ENCODE peak calls at places on chromosomes 2 and 18, in seven cellular contexts. N, R, Y, C, Z, B and G are unnamed samples.

GRCh38 chr18:79616651-79617518 is 62.7 kb upstream of the CTDP1 start:
- DNase-seq in C (no peak), B (peak; percentile 55), Z (peak; percentile 54), Y (no peak), R (no peak), N (peak; percentile 38), G (peak; percentile 3)

GRCh38 chr2:1137992-1138391 is 187.3 kb downstream of the SNTG2 start:
- DNase-seq in B (no peak), Y (no peak), N (no peak), C (no peak), Z (no peak), R (no peak), G (no peak)

GRCh38 chr18:79875531-79875919 is 75.9 kb downstream of the SLC66A2 start:
- DNase-seq in Z (no peak), N (no peak), R (no peak), C (no peak), Y (no peak), B (no peak), G (no peak)

GRCh38 chr2:157473585-157473984 is 29.7 kb upstream of the CYTIP start:
- DNase-seq in B (peak; percentile 9), N (no peak), C (no peak), Z (no peak), R (no peak), Y (no peak), G (no peak)

GRCh38 chr2:218663901-218664300 is 4.4 kb downstream of the BCS1L start:
- DNase-seq in Z (no peak), B (no peak), Y (no peak), C (no peak), N (no peak), R (no peak), G (no peak)

GRCh38 chr2:28102455-28102874 is 211.9 kb downstream of the BABAM2 start:
- DNase-seq in C (no peak), B (peak; percentile 91), Y (peak; percentile 32), R (no peak), Z (no peak), N (no peak), G (peak; percentile 13)

GRCh38 chr2:79935771-79936657 is 368.5 kb downstream of the LRRTM1 start:
- DNase-seq in C (peak; percentile 58), B (peak; percentile 49), R (peak; percentile 38), N (peak; percentile 81), Y (peak; percentile 64), Z (peak; percentile 79), G (peak; percentile 23)

GRCh38 chr2:53767405-53768232 is at the start of gene CHAC2:
- DNase-seq in N (peak; percentile 92), C (peak; percentile 87), Y (peak; percentile 92), Z (peak; percentile 87), R (peak; percentile 84), B (peak; percentile 80), G (peak; percentile 82)

GRCh38 chr2:65153515-65153914 is 23.6 kb upstream of the RAB1A start:
- DNase-seq in N (peak; percentile 31), R (peak; percentile 63), Y (no peak), B (no peak), Z (no peak), C (peak; percentile 86), G (peak; percentile 80)

GRCh38 chr18:36729197-36729596 is 99.6 kb downstream of the TPGS2 start:
- DNase-seq in Z (no peak), Y (no peak), R (no peak), B (no peak), N (no peak), C (peak; percentile 25), G (peak; percentile 35)

GRCh38 chr18:77749189-77749588 is 499.5 kb downstream of the GALR1 start:
- DNase-seq in N (no peak), Y (peak; percentile 20), Z (peak; percentile 51), B (no peak), R (no peak), C (peak; percentile 11), G (no peak)

GRCh38 chr2:71477231-71477681 is 23.9 kb downstream of the DYSF start:
- DNase-seq in R (peak; percentile 62), Z (no peak), N (no peak), C (peak; percentile 40), B (no peak), Y (no peak), G (peak; percentile 56)

GRCh38 chr18:1564793-1565192 is 660.1 kb downstream of the ADCYAP1 start:
- DNase-seq in C (no peak), B (no peak), Y (no peak), N (no peak), R (no peak), Z (no peak), G (no peak)

GRCh38 chr18:30819619-30820018 is 222.9 kb downstream of the DSC3 start:
- DNase-seq in B (no peak), R (no peak), Y (peak; percentile 10), N (no peak), C (no peak), Z (no peak), G (no peak)

GRCh38 chr18:35117951-35118411 is 76.8 kb downstream of the MAPRE2 start:
- DNase-seq in C (no peak), Z (peak; percentile 31), B (peak; percentile 82), Y (no peak), R (no peak), N (no peak), G (no peak)

GRCh38 chr2:106805716-106806115 is 80.3 kb downstream of the ST6GAL2 start:
- DNase-seq in B (no peak), N (no peak), C (no peak), R (no peak), Y (no peak), Z (no peak), G (no peak)

GRCh38 chr2:314561-315336 is 26.9 kb upstream of the ALKAL2 start:
- DNase-seq in C (no peak), Z (no peak), B (no peak), N (no peak), R (no peak), Y (no peak), G (no peak)

GRCh38 chr2:240522406-240522805 is 35.4 kb downstream of the ANKMY1 start:
- DNase-seq in N (no peak), R (no peak), B (no peak), C (no peak), Y (no peak), Z (no peak), G (no peak)

GRCh38 chr2:46296216-46296839 is 879 bp upstream of the EPAS1 start:
- DNase-seq in Z (peak; percentile 45), C (peak; percentile 11), N (no peak), R (no peak), B (no peak), Y (no peak), G (no peak)

GRCh38 chr2:46298272-46298521 is 990 bp downstream of the EPAS1 start:
- DNase-seq in Z (no peak), B (no peak), R (no peak), Y (no peak), C (no peak), N (no peak), G (no peak)

GRCh38 chr2:46296840-46297545 is at the start of gene EPAS1:
- DNase-seq in R (peak; percentile 83), Y (peak; percentile 93), C (peak; percentile 80), B (peak; percentile 75), N (peak; percentile 94), Z (peak; percentile 94), G (peak; percentile 80)

GRCh38 chr2:46298522-46299351 is 1.5 kb downstream of the EPAS1 start:
- DNase-seq in Z (peak; percentile 58), N (peak; percentile 60), R (peak; percentile 65), Y (peak; percentile 59), B (peak; percentile 39), C (peak; percentile 42), G (peak; percentile 54)

DNA sequence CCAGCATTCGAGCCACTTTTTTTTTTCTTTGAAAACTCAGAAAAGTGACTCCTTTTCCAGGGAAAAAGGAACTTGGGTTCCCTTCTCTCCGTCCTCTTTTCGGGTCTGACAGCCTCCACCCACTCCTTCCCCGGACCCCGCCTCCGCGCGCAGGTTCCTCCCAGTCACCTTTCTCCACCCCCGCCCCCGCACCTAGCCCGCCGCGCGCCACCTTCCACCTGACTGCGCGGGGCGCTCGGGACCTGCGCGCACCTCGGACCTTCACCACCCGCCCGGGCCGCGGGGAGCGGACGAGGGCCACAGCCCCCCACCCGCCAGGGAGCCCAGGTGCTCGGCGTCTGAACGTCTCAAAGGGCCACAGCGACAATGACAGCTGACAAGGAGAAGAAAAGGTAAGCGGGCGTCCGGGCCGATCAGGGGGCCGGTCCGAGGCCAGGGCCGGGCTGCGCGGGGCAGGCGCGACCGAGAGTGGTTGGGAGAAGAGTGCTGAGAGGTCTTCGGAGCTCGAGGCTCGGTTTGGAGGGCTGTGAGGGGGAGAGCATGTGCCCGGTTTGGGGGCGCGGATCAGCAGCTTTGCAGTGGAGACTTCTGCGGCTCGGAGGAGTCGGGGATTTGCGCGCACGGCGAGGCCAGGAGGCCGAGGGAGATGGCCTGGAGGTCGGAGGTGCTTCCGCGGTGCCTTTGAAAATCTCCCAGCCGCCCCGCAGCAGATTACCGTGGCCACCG is 502 bp downstream of the EPAS1 start:
- DNase-seq in C (peak; percentile 71), Y (peak; percentile 79), N (peak; percentile 90), Z (peak; percentile 57), R (peak; percentile 77), B (no peak), G (peak; percentile 80)
- TF ChIP-seq EZH2 in C (no peak), Y (no peak), N (no peak), Z (no peak), R (no peak), B (no peak), G (no peak)

DNA sequence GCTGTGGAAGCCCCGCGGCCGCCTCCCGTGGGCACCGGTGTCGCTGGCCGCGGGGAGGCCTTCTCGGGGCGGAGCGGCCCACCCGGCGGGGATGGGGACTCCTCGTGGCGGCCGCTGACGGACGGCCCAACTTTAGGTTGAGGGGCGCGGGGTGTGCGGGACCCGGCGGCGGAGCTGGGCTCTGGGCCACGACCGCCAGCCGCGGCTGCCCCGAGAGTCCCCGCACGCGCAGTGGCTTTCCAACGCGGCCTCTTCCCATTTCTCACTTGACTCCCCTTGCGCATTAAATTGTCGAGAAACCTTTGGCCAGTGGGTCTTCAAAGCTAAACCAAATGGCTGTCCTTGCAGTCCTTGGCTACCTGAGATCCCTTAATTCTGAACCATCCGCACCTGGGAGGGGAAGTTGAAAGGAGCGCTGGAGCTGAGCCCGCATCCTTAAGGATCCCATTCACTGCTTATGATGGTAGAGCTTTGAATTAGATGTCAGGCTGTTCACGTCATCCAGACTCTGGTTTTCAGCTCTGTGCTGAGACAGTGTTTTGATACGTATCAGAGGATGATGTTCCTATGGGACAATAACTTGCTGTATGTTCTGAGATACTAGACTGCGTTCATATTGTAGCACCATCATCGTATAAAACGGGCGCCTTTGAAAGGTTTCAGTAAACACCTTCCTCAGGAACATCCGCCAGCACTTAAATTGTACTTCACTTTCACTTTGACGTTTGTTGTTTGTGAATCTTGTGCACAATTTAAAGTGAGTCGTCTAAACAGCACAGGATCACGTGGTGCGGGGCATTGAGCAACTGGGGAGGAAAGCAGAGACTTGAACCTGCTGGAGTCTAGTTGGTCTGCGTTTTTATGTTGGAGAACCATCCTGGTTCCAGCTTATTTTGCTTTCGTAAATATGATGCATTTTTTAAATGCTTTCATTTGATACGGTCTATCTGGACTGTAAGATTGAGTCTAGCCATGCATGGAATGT is 874 bp downstream of the CLIP4 start:
- DNase-seq in C (peak; percentile 62), R (peak; percentile 71), N (peak; percentile 78), B (peak; percentile 79), Z (peak; percentile 41), Y (no peak), G (peak; percentile 85)
- TF ChIP-seq EZH2 in C (no peak), R (no peak), N (no peak), B (no peak), Z (peak; percentile 71), Y (no peak), G (no peak)

GRCh38 chr2:19845323-19845920 is 56.4 kb downstream of the TTC32 start:
- DNase-seq in Y (no peak), B (no peak), N (no peak), R (no peak), Z (no peak), C (no peak), G (no peak)
- TF ChIP-seq EZH2 in Y (no peak), B (no peak), N (no peak), R (no peak), Z (no peak), C (no peak), G (no peak)

GRCh38 chr2:172079838-172080640 is 5.3 kb upstream of the DLX1 start:
- DNase-seq in R (no peak), C (no peak), N (no peak), Z (peak; percentile 38), Y (no peak), B (no peak), G (no peak)
- TF ChIP-seq EZH2 in R (no peak), C (no peak), N (peak; percentile 84), Z (peak; percentile 84), Y (no peak), B (no peak), G (no peak)